ENCODE peak calls at places on chromosomes 7 and 10, in five cellular contexts. F is right lobe of liver, J is fibroblast of lung, U is uterus, P is tibial artery. S is an unnamed sample.

GRCh38 chr7:102153586-102153948 is 133.1 kb upstream of the SH2B2 start:
- DNase-seq in F (no peak), J (no peak), U (no peak), P (no peak), S (no peak)

GRCh38 chr10:24952146-24952700 is at the start of gene PRTFDC1:
- DNase-seq in F (peak), J (peak), U (peak), P (peak), S (no peak)

GRCh38 chr7:140403878-140404564 is at the start of gene RAB19:
- DNase-seq in F (peak), J (no peak), U (no peak), P (no peak), S (no peak)

GRCh38 chr10:112209534-112210200 is 26.1 kb upstream of the GPAM start:
- DNase-seq in F (no peak), J (peak), U (no peak), P (no peak), S (no peak)

GRCh38 chr7:32071466-32072091 is 1.4 kb upstream of the PDE1C start:
- DNase-seq in F (no peak), J (no peak), U (no peak), P (no peak), S (no peak)

GRCh38 chr7:37782166-37782565 is 66.2 kb upstream of the NME8 start:
- DNase-seq in F (no peak), J (no peak), U (no peak), P (no peak), S (no peak)

GRCh38 chr10:98446121-98446655 is 547 bp downstream of the HPS1 start:
- DNase-seq in F (peak), J (peak), U (peak), P (peak), S (no peak)

GRCh38 chr7:47782792-47783191 is 165.5 kb downstream of the PKD1L1 start:
- DNase-seq in F (no peak), J (no peak), U (no peak), P (no peak), S (no peak)

GRCh38 chr10:73906524-73907447 is 4.1 kb upstream of the PLAU start:
- DNase-seq in F (no peak), J (peak), U (peak), P (peak), S (peak)

GRCh38 chr10:24784923-24785322 is 61.2 kb upstream of the ARHGAP21 start:
- DNase-seq in F (no peak), J (peak), U (no peak), P (no peak), S (no peak)

GRCh38 chr7:66626236-66626957 is 2.3 kb upstream of the KCTD7 start:
- DNase-seq in F (no peak), J (no peak), U (peak), P (no peak), S (no peak)

GRCh38 chr7:131501422-131501821 is 55.0 kb downstream of the PODXL start:
- DNase-seq in F (no peak), J (peak), U (no peak), P (no peak), S (no peak)

GRCh38 chr7:33719059-33719581 is 186.2 kb upstream of the BMPER start:
- DNase-seq in F (no peak), J (no peak), U (no peak), P (peak), S (no peak)

GRCh38 chr10:126196225-126196624 is 192.1 kb downstream of the ADAM12 start:
- DNase-seq in F (no peak), J (no peak), U (no peak), P (no peak), S (no peak)

GRCh38 chr7:98341106-98341505 is 59.6 kb downstream of the BRI3 start:
- DNase-seq in F (no peak), J (peak), U (no peak), P (no peak), S (no peak)

GRCh38 chr7:19982841-19983835 is 209.7 kb upstream of the TMEM196 start:
- DNase-seq in F (no peak), J (peak), U (peak), P (peak), S (no peak)

GRCh38 chr10:98414932-98415709 is at the start of gene PYROXD2:
- DNase-seq in F (peak), J (peak), U (peak), P (peak), S (no peak)

GRCh38 chr10:127017406-127018297 is 112.4 kb downstream of the DOCK1 start:
- DNase-seq in F (no peak), J (peak), U (no peak), P (no peak), S (no peak)

GRCh38 chr10:47026301-47027107 is 115.3 kb downstream of the PTPN20 start:
- DNase-seq in F (peak), J (no peak), U (peak), P (no peak), S (no peak)

GRCh38 chr10:75651452-75651851 is 220.0 kb downstream of the LRMDA start:
- DNase-seq in F (no peak), J (no peak), U (no peak), P (no peak), S (no peak)

GRCh38 chr10:71216751-71217265 is 4.4 kb downstream of the UNC5B start:
- DNase-seq in F (no peak), J (no peak), U (peak), P (no peak), S (no peak)

GRCh38 chr10:67224553-67224952 is 298.7 kb downstream of the LRRTM3 start:
- DNase-seq in F (no peak), J (no peak), U (no peak), P (no peak), S (no peak)

GRCh38 chr7:47580811-47581331 is 1.0 kb downstream of the TNS3 start:
- DNase-seq in F (no peak), J (no peak), U (no peak), P (no peak), S (no peak)

GRCh38 chr10:8159628-8160165 is 105.2 kb downstream of the GATA3 start:
- DNase-seq in F (no peak), J (peak), U (no peak), P (no peak), S (no peak)

GRCh38 chr10:8156918-8157317 is 102.4 kb downstream of the GATA3 start:
- DNase-seq in F (no peak), J (no peak), U (no peak), P (no peak), S (no peak)

GRCh38 chr10:8163824-8164223 is 109.3 kb downstream of the GATA3 start:
- DNase-seq in F (no peak), J (no peak), U (no peak), P (no peak), S (no peak)

DNA sequence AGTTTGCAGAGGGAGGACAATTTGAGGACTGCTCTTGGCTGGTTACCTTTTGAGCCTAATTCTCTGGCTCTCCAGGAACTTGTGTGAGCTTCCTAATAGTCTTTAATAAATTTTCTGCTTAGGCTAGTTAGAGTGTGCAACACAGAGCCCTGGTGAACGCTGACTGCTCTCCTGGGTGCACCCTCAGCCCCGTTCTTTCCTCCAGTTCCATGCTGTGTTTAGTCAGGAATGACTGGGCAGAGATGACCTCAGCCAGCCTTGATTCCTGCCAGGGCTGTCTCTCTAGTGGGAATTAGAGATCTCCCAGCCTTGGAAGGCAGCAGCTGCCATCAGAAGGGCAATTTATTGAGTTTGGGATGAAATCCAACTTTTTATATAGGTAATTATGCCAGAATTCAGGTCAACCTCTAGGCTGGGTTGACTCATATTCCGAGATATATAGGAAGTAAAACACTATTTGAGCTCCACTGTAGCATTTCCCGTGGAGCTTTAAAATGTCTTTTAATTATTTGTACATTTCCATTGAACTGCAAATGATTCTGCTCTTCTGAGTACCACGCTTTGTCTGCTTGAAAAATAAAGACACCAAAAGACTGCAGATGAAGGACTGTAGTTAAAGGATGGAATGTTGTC is 104.1 kb downstream of the GATA3 start:
- DNase-seq in F (no peak), J (peak), U (no peak), P (no peak), S (no peak)
- TF ChIP-seq CTCF in F (no peak), J (no peak), U (no peak), P (no peak), S (no peak)

DNA sequence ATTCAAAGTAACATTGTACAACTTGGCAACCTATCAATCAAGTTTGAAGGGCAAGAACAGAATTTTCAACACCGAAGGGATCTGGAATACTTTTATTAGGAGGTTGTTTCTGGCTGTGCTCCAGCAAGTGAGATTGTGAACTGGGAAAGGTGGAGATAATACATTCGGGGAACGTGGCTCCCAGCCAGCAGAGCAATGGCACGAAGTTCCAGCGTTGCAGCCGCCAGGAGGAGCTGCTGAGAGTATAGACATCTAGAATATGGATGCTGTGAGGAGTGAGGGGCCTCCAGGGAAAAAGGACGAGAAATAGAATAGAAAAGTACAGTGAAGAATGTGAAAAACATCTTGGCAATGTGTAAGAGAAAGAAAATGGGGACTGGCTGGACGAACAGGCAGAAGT is 69.5 kb downstream of the TCERG1L start:
- DNase-seq in F (peak), J (no peak), U (no peak), P (no peak), S (no peak)
- TF ChIP-seq CTCF in F (peak), J (no peak), U (no peak), P (no peak), S (peak)

DNA sequence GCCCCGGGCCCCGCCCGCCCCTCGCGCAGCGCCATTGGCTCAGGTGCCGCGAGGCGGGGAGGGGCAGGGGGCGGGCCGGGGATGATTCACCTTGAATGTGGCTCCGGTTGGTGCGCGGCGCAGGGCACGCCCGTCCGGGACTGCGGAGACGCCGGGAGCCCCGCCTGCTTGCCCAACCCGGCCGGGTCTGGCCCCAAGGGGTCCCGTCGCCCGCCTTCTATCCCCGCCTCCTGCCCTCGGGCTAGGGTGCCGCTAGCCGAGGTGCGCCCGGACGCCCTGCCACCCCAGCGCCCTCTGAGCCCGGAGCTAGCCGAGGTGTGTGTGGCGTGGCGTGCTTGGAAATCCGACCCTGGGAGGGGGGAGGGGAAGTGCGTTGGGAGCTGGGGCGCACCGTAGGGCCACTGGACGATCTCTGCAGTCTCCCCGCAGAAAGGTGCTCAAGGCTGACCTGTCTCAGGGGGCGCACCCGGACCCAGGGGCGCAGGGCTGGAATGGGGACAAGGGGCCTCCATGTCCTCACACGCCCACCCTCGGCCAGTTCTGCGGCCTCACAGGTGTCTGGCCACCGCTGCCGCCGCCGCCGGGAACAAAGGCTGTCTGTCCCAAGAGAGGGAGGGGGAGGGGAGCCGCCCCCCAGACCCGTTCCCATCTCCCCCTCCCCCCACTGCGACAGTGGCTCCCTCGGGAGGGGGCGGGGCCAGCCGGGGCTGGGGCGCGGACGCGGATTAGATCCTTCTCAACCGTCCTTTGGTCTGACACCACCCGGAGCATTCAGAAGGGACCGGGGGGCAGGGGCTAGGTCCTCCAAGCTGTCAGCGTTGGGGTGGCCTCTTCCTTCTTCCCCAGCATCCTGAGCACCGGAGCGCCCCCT is 169.0 kb downstream of the NRF1 start:
- DNase-seq in F (peak), J (no peak), U (no peak), P (no peak), S (no peak)
- TF ChIP-seq CTCF in F (no peak), J (no peak), U (no peak), P (no peak), S (no peak)

DNA sequence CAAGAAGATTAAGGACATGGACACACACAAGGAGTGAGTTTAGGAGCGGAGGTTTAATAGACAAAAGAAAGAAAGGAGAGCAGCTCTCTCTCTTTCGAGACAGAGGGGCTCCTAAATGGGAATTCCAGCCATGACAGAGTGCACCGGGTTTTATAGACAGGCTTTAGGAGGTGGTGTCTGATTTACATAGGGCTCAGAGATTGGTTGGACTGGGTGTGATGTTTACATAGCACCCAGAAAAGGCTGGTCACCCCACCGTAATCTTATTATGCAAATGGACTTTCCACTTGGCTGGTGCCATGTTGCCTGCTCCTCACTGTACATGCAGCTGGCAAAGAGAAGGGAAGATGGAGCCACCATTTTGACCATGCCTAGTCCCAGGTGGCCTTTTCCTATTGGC is 28.4 kb upstream of the MRC1 start:
- DNase-seq in F (no peak), J (no peak), U (no peak), P (no peak), S (no peak)
- TF ChIP-seq CTCF in F (no peak), J (no peak), U (no peak), P (no peak), S (no peak)

GRCh38 chr7:23696916-23697441 is 13.0 kb upstream of the STK31 start:
- DNase-seq in F (peak), J (peak), U (no peak), P (peak), S (peak)
- TF ChIP-seq CTCF in F (peak), J (peak), U (no peak), P (peak), S (peak)

GRCh38 chr10:56351909-56352630 is 9.0 kb downstream of the ZWINT start:
- DNase-seq in F (no peak), J (no peak), U (no peak), P (no peak), S (no peak)
- TF ChIP-seq CTCF in F (no peak), J (no peak), U (no peak), P (no peak), S (no peak)

DNA sequence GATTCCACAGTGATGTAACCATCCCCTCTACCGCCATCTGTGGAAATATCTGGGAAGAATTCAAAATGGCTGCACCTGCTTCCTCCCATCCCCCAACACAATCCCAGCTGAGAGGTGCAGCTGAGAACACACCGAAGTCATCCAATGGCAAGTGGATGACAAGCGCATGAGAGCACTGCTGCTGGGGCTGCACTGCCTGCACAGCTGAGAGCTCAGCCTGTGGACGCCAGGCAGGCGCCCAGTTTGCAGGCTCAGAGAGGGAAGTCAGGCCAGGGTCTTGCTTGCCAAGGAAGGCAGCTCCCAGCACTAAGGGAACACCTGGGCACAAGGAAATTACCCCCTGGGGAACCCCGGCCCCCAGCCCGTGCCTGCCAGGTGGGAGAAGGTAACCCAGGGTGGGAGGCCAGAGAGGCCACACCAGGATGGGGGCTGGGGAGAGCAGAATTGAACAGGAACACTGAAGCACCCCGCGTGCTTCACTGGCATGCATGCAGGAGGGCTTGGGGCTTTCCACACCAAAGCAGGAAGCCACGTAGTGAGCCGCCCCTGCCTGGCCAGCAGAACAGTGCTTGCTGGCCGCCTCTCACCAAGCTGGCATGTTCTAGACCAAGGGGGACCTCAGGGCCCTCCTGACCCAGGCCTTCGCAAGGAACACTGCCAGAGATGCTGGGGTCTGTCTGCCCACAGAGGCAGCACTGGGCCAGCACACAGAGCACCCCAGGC is 46.2 kb downstream of the FAM53B start:
- DNase-seq in F (peak), J (no peak), U (no peak), P (no peak), S (no peak)
- TF ChIP-seq CTCF in F (no peak), J (no peak), U (no peak), P (no peak), S (no peak)

DNA sequence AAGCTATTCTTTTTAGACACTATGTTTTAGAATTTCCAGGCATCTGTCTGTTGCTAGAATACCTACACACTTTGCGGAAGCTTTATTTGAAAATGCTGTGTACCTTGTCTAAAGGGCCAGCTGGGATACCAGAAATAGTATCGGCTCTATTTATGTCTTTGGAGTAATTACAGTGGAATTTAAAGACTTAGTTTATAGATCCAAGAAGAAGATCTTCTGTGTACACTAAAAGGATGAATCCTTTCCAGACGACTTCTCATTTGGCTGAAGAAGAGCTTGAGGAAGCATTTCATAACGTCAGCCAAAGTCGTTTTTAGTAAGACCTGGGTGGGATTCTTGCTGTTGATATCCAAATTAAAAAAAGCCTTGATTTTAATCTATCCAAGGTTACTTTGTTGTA is 365.9 kb downstream of the INHBA start:
- DNase-seq in F (no peak), J (peak), U (no peak), P (no peak), S (no peak)
- TF ChIP-seq CTCF in F (no peak), J (no peak), U (no peak), P (no peak), S (no peak)

GRCh38 chr10:79209831-79210230 is 137.4 kb upstream of the PPIF start:
- DNase-seq in F (no peak), J (no peak), U (no peak), P (no peak), S (no peak)
- TF ChIP-seq CTCF in F (no peak), J (no peak), U (no peak), P (no peak), S (no peak)

S was measured in CD14-positive monocyte.